ENCODE peak calls at places on chromosomes 3 and 15, in four cellular contexts. Y is SJSA1, J is Panc1, I is body of pancreas. M is an unnamed sample. For H3K4me1, the result is how much of the 10 kb centered on the place peaks cover.

GRCh38 chr15:35181538-35181937 is 96.4 kb upstream of the NANOGP8 start:
- DNase-seq in J (no peak), Y (no peak), I (no peak), M (no peak)

GRCh38 chr15:26648676-26649075 is 124.2 kb downstream of the GABRB3 start:
- DNase-seq in J (no peak), Y (no peak), I (no peak), M (no peak)

GRCh38 chr3:20511863-20512262 is 325.9 kb upstream of the SGO1 start:
- DNase-seq in I (no peak), J (peak), Y (no peak), M (no peak)

GRCh38 chr3:119042162-119042561 is 7.5 kb upstream of the IGSF11 start:
- DNase-seq in Y (no peak), J (no peak), I (no peak), M (no peak)

GRCh38 chr3:60536420-60536819 is 714.8 kb downstream of the FHIT start:
- DNase-seq in I (no peak), Y (no peak), J (no peak), M (no peak)

GRCh38 chr3:72591522-72592421 is 256.5 kb downstream of the SHQ1 start:
- DNase-seq in Y (peak), J (no peak), I (no peak), M (no peak)

GRCh38 chr15:98358971-98359370 is 289.4 kb upstream of the IGF1R start:
- DNase-seq in I (no peak), Y (no peak), J (no peak), M (no peak)

GRCh38 chr15:74893627-74894026 is 3.8 kb downstream of the MPI start:
- DNase-seq in J (no peak), I (no peak), Y (no peak), M (no peak)

GRCh38 chr15:86915811-86916331 is 836.2 kb downstream of the AGBL1 start:
- DNase-seq in J (no peak), Y (no peak), I (peak), M (peak)

GRCh38 chr15:99982662-99983061 is 249.4 kb upstream of the LYSMD4 start:
- DNase-seq in J (no peak), Y (no peak), I (no peak), M (no peak)

GRCh38 chr15:83108266-83109219 is 1.1 kb downstream of the TM6SF1 start:
- DNase-seq in I (peak), J (no peak), Y (no peak), M (peak)

GRCh38 chr3:62845996-62846395 is 29.2 kb downstream of the CADPS start:
- DNase-seq in I (no peak), J (no peak), Y (no peak), M (no peak)

GRCh38 chr3:14397940-14398800 is 4.2 kb upstream of the SLC6A6 start:
- DNase-seq in J (no peak), I (no peak), Y (no peak), M (no peak)

GRCh38 chr3:127985655-127986225 is 66.5 kb upstream of the SEC61A1 start:
- DNase-seq in I (no peak), J (no peak), Y (no peak), M (no peak)

GRCh38 chr15:49255966-49256759 is 86.1 kb downstream of the GALK2 start:
- DNase-seq in Y (no peak), I (no peak), J (no peak), M (no peak)

GRCh38 chr3:116242825-116243224 is 202.5 kb downstream of the LSAMP start:
- DNase-seq in J (no peak), I (no peak), Y (no peak), M (no peak)

GRCh38 chr3:108767258-108767657 is 10.0 kb upstream of the RETNLB start:
- DNase-seq in J (no peak), Y (no peak), I (no peak), M (no peak)

GRCh38 chr15:69548367-69548766 is 95.7 kb downstream of the RPLP1 start:
- DNase-seq in Y (no peak), J (no peak), I (no peak), M (no peak)

GRCh38 chr15:64898406-64898805 is 13.3 kb upstream of the ANKDD1A start:
- DNase-seq in J (no peak), Y (no peak), I (no peak), M (no peak)

GRCh38 chr3:72655151-72655551 is 193.1 kb downstream of the SHQ1 start:
- DNase-seq in I (peak), J (no peak), Y (no peak), M (no peak)

GRCh38 chr3:55701997-55702396 is 214.9 kb upstream of the WNT5A start:
- DNase-seq in Y (no peak), I (no peak), J (no peak), M (no peak)

GRCh38 chr3:189001559-189001958 is 170.2 kb upstream of the TPRG1 start:
- DNase-seq in I (no peak), Y (no peak), J (peak), M (no peak)

GRCh38 chr15:42102646-42103235 is 8.4 kb upstream of the PLA2G4D start:
- DNase-seq in Y (no peak), J (no peak), I (no peak), M (no peak)

GRCh38 chr3:175818811-175819464 is 959.8 kb downstream of the NAALADL2 start:
- DNase-seq in Y (no peak), J (no peak), I (no peak), M (no peak)

GRCh38 chr3:78253860-78254259 is 1214.0 kb downstream of the ROBO2 start:
- DNase-seq in Y (no peak), I (no peak), J (no peak), M (no peak)

GRCh38 chr3:138600341-138600740 is 6.3 kb upstream of the CEP70 start:
- DNase-seq in J (no peak), Y (no peak), I (no peak), M (no peak)

GRCh38 chr3:14528081-14528480 is 12.1 kb downstream of the GRIP2 start:
- DNase-seq in Y (no peak), I (no peak), J (no peak), M (no peak)

GRCh38 chr15:90402230-90402629 is 14.2 kb downstream of the IQGAP1 start:
- DNase-seq in I (peak), J (peak), Y (peak), M (peak)

GRCh38 chr15:52183562-52184173 is 7.5 kb downstream of the GNB5 start:
- DNase-seq in J (peak), Y (peak), I (peak), M (no peak)

GRCh38 chr3:196624907-196625306 is 14.6 kb upstream of the NRROS start:
- DNase-seq in Y (no peak), J (no peak), I (peak), M (peak)

GRCh38 chr3:133943639-133944131 is 48.0 kb upstream of the RAB6B start:
- DNase-seq in J (peak), Y (peak), I (peak), M (no peak)

GRCh38 chr15:81097116-81097892 is 36.8 kb upstream of the CFAP161 start:
- DNase-seq in J (no peak), I (no peak), Y (no peak), M (no peak)

GRCh38 chr3:126152458-126152857 is 27.9 kb downstream of the ALDH1L1 start:
- DNase-seq in Y (peak), I (peak), J (no peak), M (no peak)

GRCh38 chr3:46500631-46501377 is 3.0 kb downstream of the RTP3 start:
- DNase-seq in I (no peak), J (no peak), Y (no peak), M (no peak)

GRCh38 chr3:30544811-30545210 is 61.6 kb upstream of the TGFBR2 start:
- DNase-seq in J (peak), Y (no peak), I (no peak), M (peak)

GRCh38 chr3:177589921-177590336 is 392.6 kb upstream of the TBL1XR1 start:
- DNase-seq in J (peak), I (peak), Y (peak), M (no peak)

GRCh38 chr3:154954750-154955149 is 125.4 kb upstream of the MME start:
- DNase-seq in J (no peak), I (no peak), Y (no peak), M (no peak)

GRCh38 chr3:154953538-154953937 is 126.6 kb upstream of the MME start:
- DNase-seq in J (no peak), I (no peak), Y (no peak), M (no peak)

GRCh38 chr3:154956815-154957214 is 123.3 kb upstream of the MME start:
- DNase-seq in Y (no peak), J (no peak), I (no peak), M (peak)

GRCh38 chr3:154952538-154952937 is 127.6 kb upstream of the MME start:
- DNase-seq in J (no peak), Y (no peak), I (no peak), M (no peak)

DNA sequence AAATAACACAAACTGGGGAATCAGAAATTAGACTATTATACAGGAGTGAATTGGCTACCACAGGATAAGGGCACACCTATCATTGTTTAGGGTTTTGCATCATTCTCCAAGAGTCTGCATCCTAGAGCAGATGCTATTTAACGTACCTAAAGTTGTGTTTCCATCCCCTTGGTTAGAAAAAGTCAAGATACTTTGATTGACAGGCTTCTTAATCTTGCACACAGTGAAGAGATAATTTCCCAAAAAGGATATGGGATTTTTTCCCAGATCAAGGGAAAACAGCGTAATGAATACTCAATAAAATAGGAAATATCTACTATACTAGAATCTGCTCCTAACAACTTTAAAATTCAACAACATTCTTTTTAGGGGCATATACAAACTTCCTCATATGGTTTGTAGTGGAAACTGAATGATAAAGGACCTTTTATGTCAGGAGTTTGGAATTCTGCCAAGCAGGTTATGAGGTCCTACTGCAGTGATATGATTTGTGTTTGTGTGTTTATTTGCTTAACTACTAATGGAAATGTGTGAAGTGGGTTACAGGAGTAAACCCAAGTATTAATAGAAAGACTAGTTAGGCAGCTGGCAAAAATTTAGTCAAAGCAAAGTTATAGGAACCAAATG is 124.1 kb upstream of the MME start:
- DNase-seq in J (no peak), I (no peak), Y (no peak), M (no peak)
- H3K4me1 ChIP-seq in J (under half), I (under half), Y (under half), M (under half)

GRCh38 chr3:34881026-34881425 is 758.3 kb upstream of the ARPP21 start:
- DNase-seq in Y (no peak), J (no peak), I (no peak), M (no peak)
- H3K4me1 ChIP-seq in Y (under half), J (under half), I (under half), M (under half)

DNA sequence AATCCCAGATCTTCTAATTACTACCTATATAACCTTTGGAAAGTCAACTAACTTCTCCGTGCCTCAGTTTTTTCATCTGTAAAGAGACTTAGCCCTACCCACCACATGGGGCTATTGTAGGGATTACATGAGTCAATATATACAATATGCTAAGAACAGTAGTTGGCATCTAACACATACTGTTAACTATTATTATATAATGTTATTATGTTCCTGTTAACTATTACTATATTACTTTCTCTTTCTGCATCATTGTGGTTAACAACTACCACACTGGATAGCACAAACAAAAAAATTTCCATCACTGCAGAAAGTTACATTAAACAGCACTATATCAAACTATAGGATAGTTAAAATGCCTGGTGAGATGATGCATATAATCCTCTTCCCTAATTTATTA is 23.7 kb downstream of the STAG1 start:
- DNase-seq in J (no peak), Y (no peak), I (no peak), M (no peak)
- H3K4me1 ChIP-seq in J (under half), Y (under half), I (half or more), M (half or more)

DNA sequence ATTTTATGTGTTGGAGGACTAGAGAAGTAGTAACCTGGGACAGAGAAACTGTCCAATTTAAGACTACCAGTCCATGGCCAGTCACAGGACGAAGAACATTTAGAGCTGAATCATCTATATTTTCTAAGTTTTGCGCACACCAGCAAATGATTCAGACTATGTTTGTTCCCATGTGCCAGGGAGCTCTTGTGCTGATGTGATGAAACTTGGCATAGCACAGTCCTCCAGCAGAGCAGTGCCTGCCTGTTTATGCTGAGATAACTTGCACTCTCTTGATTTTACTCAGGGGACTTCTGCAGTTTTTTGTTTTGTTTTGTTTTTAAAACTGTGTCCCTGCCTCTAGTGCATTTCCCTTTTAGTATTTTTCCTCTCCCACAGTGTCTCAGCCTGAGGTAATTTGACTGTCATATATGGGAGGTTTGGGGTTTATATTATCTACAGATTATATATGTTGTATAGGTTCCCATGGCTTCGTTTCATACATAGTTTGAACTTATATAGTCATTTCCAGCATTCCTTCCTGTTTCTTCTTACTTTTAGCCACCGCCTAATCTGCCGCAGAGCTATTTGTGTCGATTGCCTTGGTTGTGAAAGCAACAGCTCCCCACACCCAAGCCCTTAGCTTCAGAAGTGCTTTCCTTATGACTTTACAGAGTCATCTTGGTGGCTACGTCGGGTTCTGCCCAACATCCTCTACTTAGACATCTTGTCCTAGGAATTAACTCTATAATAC is 45.5 kb downstream of the PPM1L start:
- DNase-seq in Y (no peak), J (no peak), I (peak), M (peak)
- H3K4me1 ChIP-seq in Y (under half), J (under half), I (under half), M (half or more)